ENCODE peak calls at places on chromosomes 5 and 9, in five cellular contexts. X, G, N, E and P are unnamed samples.

GRCh38 chr5:174723979-174724483 is 351 bp upstream of the MSX2 start:
- DNase-seq in X (no peak), G (no peak), N (no peak), E (no peak), P (no peak)

GRCh38 chr9:122444366-122444765 is 33.4 kb downstream of the OR1J1 start:
- DNase-seq in X (peak; percentile 35), G (no peak), N (no peak), E (peak; percentile 96), P (peak; percentile 99)

GRCh38 chr5:62506659-62507460 is 71.8 kb upstream of the LRRC70 start:
- DNase-seq in X (no peak), G (no peak), N (no peak), E (peak; percentile 16), P (peak; percentile 2)

GRCh38 chr9:20205821-20206220 is 416.5 kb downstream of the MLLT3 start:
- DNase-seq in X (no peak), G (no peak), N (no peak), E (peak; percentile 73), P (peak; percentile 11)

GRCh38 chr5:62457071-62457470 is 44.5 kb downstream of the IPO11 start:
- DNase-seq in X (no peak), G (no peak), N (no peak), E (peak; percentile 45), P (peak; percentile 34)

GRCh38 chr5:133196441-133197085 is 144.8 kb downstream of the HSPA4 start:
- DNase-seq in X (no peak), G (no peak), N (no peak), E (no peak), P (no peak)

GRCh38 chr9:98146101-98146991 is 27.3 kb upstream of the TRIM14 start:
- DNase-seq in X (peak; percentile 92), G (peak; percentile 73), N (no peak), E (peak; percentile 67), P (peak; percentile 40)

GRCh38 chr5:39266442-39266841 is 47.1 kb upstream of the FYB1 start:
- DNase-seq in X (no peak), G (no peak), N (no peak), E (peak; percentile 23), P (no peak)

GRCh38 chr9:37650873-37651768 is at the start of gene FRMPD1:
- DNase-seq in X (peak; percentile 73), G (peak; percentile 76), N (peak; percentile 22), E (peak; percentile 23), P (peak; percentile 10)

GRCh38 chr5:163565931-163566608 is 60.7 kb downstream of the MAT2B start:
- DNase-seq in X (peak; percentile 33), G (peak; percentile 37), N (no peak), E (peak; percentile 32), P (peak; percentile 30)
- TF ChIP-seq CTCF in X (no peak), G (no peak), N (no peak), E (no peak), P (no peak)

GRCh38 chr9:135804588-135805421 is 102.5 kb downstream of the CAMSAP1 start:
- DNase-seq in X (no peak), G (no peak), N (no peak), E (peak; percentile 6), P (peak; percentile 26)
- TF ChIP-seq CTCF in X (no peak), G (no peak), N (no peak), E (no peak), P (no peak)

GRCh38 chr5:134576386-134577021 is 51.0 kb downstream of the JADE2 start:
- DNase-seq in X (no peak), G (no peak), N (no peak), E (no peak), P (no peak)

GRCh38 chr5:134577022-134577795 is 51.7 kb downstream of the JADE2 start:
- DNase-seq in X (no peak), G (peak; percentile 67), N (no peak), E (peak; percentile 83), P (peak; percentile 68)

GRCh38 chr5:134579284-134579771 is 53.3 kb downstream of the SAR1B start:
- DNase-seq in X (no peak), G (no peak), N (no peak), E (no peak), P (no peak)

GRCh38 chr5:134578578-134579283 is 53.3 kb downstream of the JADE2 start:
- DNase-seq in X (no peak), G (no peak), N (no peak), E (no peak), P (no peak)

GRCh38 chr5:134577796-134578577 is 52.5 kb downstream of the JADE2 start:
- DNase-seq in X (peak; percentile 85), G (peak; percentile 81), N (peak; percentile 84), E (peak; percentile 85), P (peak; percentile 83)
- TF ChIP-seq CTCF in X (peak; percentile 78), G (peak; percentile 71), N (peak; percentile 77), E (peak; percentile 85), P (peak; percentile 90)

GRCh38 chr5:25119654-25120053 is 474.9 kb upstream of the CDH10 start:
- DNase-seq in X (no peak), G (no peak), N (no peak), E (peak; percentile 25), P (no peak)
- TF ChIP-seq CTCF in X (no peak), G (no peak), N (no peak), E (peak; percentile 27), P (peak; percentile 15)